ENCODE peak calls at places on chromosomes 16 and 17, in five cellular contexts. N, L, X, F and W are unnamed samples.

GRCh38 chr17:64653325-64653984 is 8.7 kb downstream of the SMURF2 start:
- DNase-seq in X (no peak), L (no peak), N (no peak), F (no peak), W (no peak)

GRCh38 chr17:82442643-82443464 is 7.7 kb downstream of the CYBC1 start:
- DNase-seq in L (no peak), N (no peak), F (no peak), X (no peak), W (no peak)

GRCh38 chr16:9978160-9978725 is 204.0 kb downstream of the GRIN2A start:
- DNase-seq in F (no peak), L (no peak), N (no peak), X (no peak), W (no peak)

GRCh38 chr17:74164446-74165045 is 38.9 kb upstream of the RPL38 start:
- DNase-seq in L (no peak), X (no peak), F (no peak), N (no peak), W (no peak)

GRCh38 chr16:67268136-67268579 is 11.2 kb upstream of the PLEKHG4 start:
- DNase-seq in X (no peak), F (peak), N (no peak), L (no peak), W (no peak)

GRCh38 chr17:62987136-62987535 is 21.1 kb downstream of the TANC2 start:
- DNase-seq in N (no peak), X (no peak), F (no peak), L (no peak), W (no peak)

GRCh38 chr17:6574689-6575595 is 18.6 kb upstream of the PITPNM3 start:
- DNase-seq in L (no peak), F (peak), X (no peak), N (no peak), W (no peak)

GRCh38 chr17:13557077-13557476 is 44.7 kb downstream of the HS3ST3A1 start:
- DNase-seq in X (no peak), L (no peak), F (no peak), N (no peak), W (no peak)

GRCh38 chr16:720507-720989 is 398 bp upstream of the ANTKMT start:
- DNase-seq in X (no peak), F (peak), N (peak), L (peak), W (no peak)

GRCh38 chr17:1718362-1719165 is 5.9 kb upstream of the WDR81 start:
- DNase-seq in N (no peak), F (no peak), X (no peak), L (no peak), W (no peak)

GRCh38 chr16:74186589-74186988 is 110.0 kb upstream of the PSMD7 start:
- DNase-seq in X (no peak), L (no peak), N (no peak), F (no peak), W (no peak)

GRCh38 chr16:67897231-67897630 is 4.2 kb downstream of the PSKH1 start:
- DNase-seq in X (no peak), F (peak), N (no peak), L (no peak), W (no peak)

GRCh38 chr17:78168906-78169793 is 769 bp downstream of the SYNGR2 start:
- DNase-seq in N (no peak), F (peak), X (peak), L (peak), W (peak)

GRCh38 chr16:87602005-87602790 is at the start of gene JPH3:
- DNase-seq in F (no peak), X (no peak), L (no peak), N (no peak), W (no peak)

GRCh38 chr16:5041604-5042133 is 7.9 kb upstream of the NAGPA start:
- DNase-seq in X (no peak), F (no peak), N (no peak), L (no peak), W (no peak)

GRCh38 chr16:53356478-53357207 is 77.6 kb upstream of the RBL2 start:
- DNase-seq in L (no peak), X (no peak), N (no peak), F (no peak), W (no peak)

GRCh38 chr16:81634380-81635121 is 144.5 kb upstream of the PLCG2 start:
- DNase-seq in F (peak), X (no peak), N (no peak), L (no peak), W (no peak)

GRCh38 chr16:84853534-84853933 is 33.7 kb downstream of the CRISPLD2 start:
- DNase-seq in F (no peak), N (no peak), X (no peak), L (no peak), W (no peak)

GRCh38 chr16:23016372-23016771 is 132.9 kb downstream of the USP31 start:
- DNase-seq in F (no peak), N (no peak), L (peak), X (no peak), W (no peak)